ENCODE peak calls at places on chromosome 2, in five cellular contexts. I is left lung, O is fibroblast of mammary gland, D is A549, G is psoas muscle. L is an unnamed sample.

GRCh38 chr2:64645014-64645418 is 8.7 kb downstream of the SERTAD2 start:
- DNase-seq in I (peak; percentile 84), O (peak; percentile 67), D (peak; percentile 75), G (no peak), L (no peak)

GRCh38 chr2:210617732-210618330 is 61.4 kb downstream of the CPS1 start:
- DNase-seq in I (no peak), O (peak; percentile 55), D (peak; percentile 15), G (no peak), L (no peak)

GRCh38 chr2:43408784-43409160 is 182.4 kb upstream of the ZFP36L2 start:
- DNase-seq in I (no peak), O (no peak), D (no peak), G (no peak), L (no peak)

GRCh38 chr2:227627769-227628168 is 10.5 kb downstream of the SCYGR4 start:
- DNase-seq in I (no peak), O (no peak), D (no peak), G (no peak), L (no peak)

GRCh38 chr2:225488743-225489142 is 89.2 kb downstream of the NYAP2 start:
- DNase-seq in I (no peak), O (no peak), D (no peak), G (no peak), L (no peak)

GRCh38 chr2:96325038-96325883 is at the start of gene ITPRIPL1:
- DNase-seq in I (peak; percentile 84), O (peak; percentile 23), D (no peak), G (peak; percentile 27), L (no peak)

GRCh38 chr2:65666156-65666725 is 233.8 kb upstream of the SPRED2 start:
- DNase-seq in I (no peak), O (peak; percentile 58), D (no peak), G (no peak), L (no peak)

GRCh38 chr2:173149491-173149890 is 73.8 kb downstream of the MAP3K20 start:
- DNase-seq in I (no peak), O (no peak), D (no peak), G (no peak), L (no peak)

GRCh38 chr2:196225213-196225612 is 53.8 kb upstream of the STK17B start:
- DNase-seq in I (no peak), O (peak; percentile 60), D (no peak), G (no peak), L (no peak)

GRCh38 chr2:37394986-37395555 is 50.6 kb downstream of the QPCT start:
- DNase-seq in I (no peak), O (no peak), D (no peak), G (no peak), L (no peak)

GRCh38 chr2:148007219-148007900 is 13.2 kb downstream of the ORC4 start:
- DNase-seq in I (no peak), O (no peak), D (no peak), G (no peak), L (no peak)

GRCh38 chr2:217463402-217464075 is 539.3 kb downstream of the TNS1 start:
- DNase-seq in I (no peak), O (no peak), D (no peak), G (no peak), L (no peak)

GRCh38 chr2:239749272-239749873 is 275.8 kb downstream of the NDUFA10 start:
- DNase-seq in I (peak; percentile 57), O (no peak), D (no peak), G (no peak), L (no peak)

GRCh38 chr2:40369619-40370397 is 82.1 kb downstream of the SLC8A1 start:
- DNase-seq in I (no peak), O (peak; percentile 87), D (no peak), G (no peak), L (no peak)

GRCh38 chr2:108607706-108608301 is 73.5 kb downstream of the LIMS1 start:
- DNase-seq in I (no peak), O (peak; percentile 51), D (no peak), G (no peak), L (no peak)
- TF ChIP-seq CTCF in I (peak; percentile 39), O (peak; percentile 59), D (peak; percentile 55), G (peak; percentile 57), L (no peak)

GRCh38 chr2:214484701-214485100 is 73.8 kb downstream of the VWC2L start:
- DNase-seq in I (no peak), O (no peak), D (no peak), G (no peak), L (no peak)

GRCh38 chr2:214492608-214493007 is 81.8 kb downstream of the VWC2L start:
- DNase-seq in I (no peak), O (no peak), D (no peak), G (no peak), L (no peak)

GRCh38 chr2:214489702-214490101 is 78.8 kb downstream of the VWC2L start:
- DNase-seq in I (no peak), O (no peak), D (no peak), G (no peak), L (no peak)

GRCh38 chr2:214492152-214492551 is 81.3 kb downstream of the VWC2L start:
- DNase-seq in I (no peak), O (no peak), D (no peak), G (no peak), L (no peak)

DNA sequence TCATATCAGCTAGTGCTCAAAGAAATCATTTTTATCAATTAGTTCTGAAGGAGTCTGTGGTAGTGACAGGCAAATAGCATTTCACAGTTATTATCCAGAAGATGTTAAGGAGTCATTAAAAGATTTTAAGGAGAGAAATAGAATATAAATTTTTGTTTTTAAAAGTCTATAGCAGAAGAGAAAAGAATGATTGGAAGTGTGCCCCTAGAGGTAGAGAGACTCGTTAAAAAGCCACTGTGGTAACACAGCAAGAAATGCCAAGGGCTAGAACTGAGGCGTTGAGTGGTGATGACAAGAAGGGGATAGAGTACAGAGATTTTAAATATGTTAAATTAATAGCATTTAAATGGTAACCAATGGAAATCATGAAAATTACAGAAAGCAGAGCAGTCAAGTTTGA is 78.3 kb downstream of the VWC2L start:
- DNase-seq in I (no peak), O (no peak), D (no peak), G (no peak), L (no peak)
- TF ChIP-seq CTCF in I (no peak), O (no peak), D (no peak), G (no peak), L (no peak)

DNA sequence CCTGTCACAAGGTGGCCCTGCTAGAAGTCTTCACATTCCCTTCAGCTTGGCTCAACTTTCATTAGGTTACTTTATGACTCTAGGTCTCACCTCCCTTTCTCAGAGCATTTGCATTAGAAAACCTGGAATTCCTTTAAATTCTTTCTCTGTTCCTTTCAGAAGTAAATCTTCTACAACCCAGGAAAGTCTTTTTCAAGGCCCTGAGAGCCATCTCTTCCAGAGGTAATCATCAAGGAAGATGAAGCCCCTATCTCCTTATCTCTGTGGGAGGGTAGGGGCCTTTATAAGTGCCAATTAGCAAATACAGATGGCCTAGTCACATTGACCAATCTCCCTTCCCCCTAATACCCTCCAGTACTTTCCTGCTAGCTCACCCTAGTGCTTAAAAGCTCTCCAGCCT is 848.0 kb upstream of the FAM98A start:
- DNase-seq in I (no peak), O (no peak), D (no peak), G (no peak), L (no peak)
- TF ChIP-seq CTCF in I (no peak), O (no peak), D (no peak), G (no peak), L (no peak)

GRCh38 chr2:60335533-60336237 is 217.8 kb downstream of the BCL11A start:
- DNase-seq in I (no peak), O (no peak), D (no peak), G (no peak), L (no peak)

GRCh38 chr2:60339286-60339685 is 214.2 kb downstream of the BCL11A start:
- DNase-seq in I (no peak), O (no peak), D (no peak), G (no peak), L (no peak)

GRCh38 chr2:60336442-60337141 is 216.9 kb downstream of the BCL11A start:
- DNase-seq in I (no peak), O (no peak), D (no peak), G (no peak), L (no peak)

GRCh38 chr2:60334610-60335009 is 218.8 kb downstream of the BCL11A start:
- DNase-seq in I (no peak), O (no peak), D (no peak), G (no peak), L (no peak)

DNA sequence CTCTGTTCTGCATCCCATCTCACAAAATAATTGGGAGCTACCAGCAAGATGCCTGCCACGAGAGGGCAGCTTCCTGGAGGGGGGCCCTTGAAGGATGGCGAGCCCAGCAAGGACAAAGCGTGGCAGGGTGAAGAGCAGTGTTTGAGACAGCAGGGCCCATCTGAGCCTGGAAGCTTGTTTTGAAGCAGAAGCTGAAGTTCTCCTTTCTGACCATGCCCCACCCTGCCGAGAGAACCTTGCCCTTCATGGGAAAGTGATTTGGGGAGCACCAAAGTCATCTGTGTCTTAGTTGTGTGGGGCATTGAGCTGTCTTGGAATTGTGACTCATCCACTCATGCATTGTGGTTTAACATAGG is 216.3 kb downstream of the BCL11A start:
- DNase-seq in I (no peak), O (no peak), D (no peak), G (no peak), L (no peak)
- TF ChIP-seq CTCF in I (no peak), O (no peak), D (no peak), G (no peak), L (no peak)

DNA sequence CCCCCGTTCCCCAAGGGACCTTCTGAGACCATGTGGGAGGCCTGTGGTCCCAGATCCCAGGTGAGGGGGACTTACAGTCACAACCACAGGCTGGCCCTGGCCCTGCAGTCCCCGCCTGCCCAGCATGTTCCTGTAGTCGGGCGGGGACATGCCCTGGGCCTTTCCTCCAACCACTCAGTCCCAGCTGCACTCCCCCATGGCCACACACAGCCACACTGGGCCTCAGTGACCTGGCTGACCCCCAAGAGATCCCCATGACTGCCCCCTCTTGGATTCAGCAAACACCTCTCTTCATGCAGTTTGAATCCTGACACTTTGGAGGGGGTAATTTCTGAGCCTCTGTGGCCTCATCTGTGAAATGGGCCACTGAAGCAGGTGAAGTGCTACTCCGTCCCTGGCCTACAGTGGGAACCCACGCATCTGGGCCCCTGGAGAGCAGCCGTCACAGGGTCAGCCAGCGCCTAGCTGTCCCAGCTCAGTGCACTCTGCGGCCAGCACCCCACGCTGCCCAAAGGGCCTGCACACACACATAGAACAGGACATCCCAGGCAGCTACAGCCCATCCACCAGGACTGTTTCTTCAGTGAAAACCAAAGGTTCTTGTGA is 12.7 kb upstream of the ARHGEF4 start:
- DNase-seq in I (no peak), O (no peak), D (no peak), G (no peak), L (no peak)
- TF ChIP-seq CTCF in I (no peak), O (no peak), D (no peak), G (no peak), L (no peak)

GRCh38 chr2:98936133-98936916 is at the start of gene CRACDL:
- DNase-seq in I (peak; percentile 82), O (no peak), D (no peak), G (no peak), L (no peak)
- TF ChIP-seq CTCF in I (no peak), O (no peak), D (peak; percentile 41), G (no peak), L (no peak)

L was measured in mesothelial cell of epicardium.